ENCODE peak calls at places on chromosomes 4 and X, in nine cellular contexts. Q is PC-3, O is DND-41, B is vagina, G is colonic mucosa, H is fibroblast of lung, C is suprapubic skin, K is GM23248, D is pancreas. E is an unnamed sample.

GRCh38 chr4:55367084-55367722 is 21.2 kb downstream of the SRD5A3 start:
- DNase-seq in Q (no peak), O (no peak), B (no peak), G (no peak), H (no peak), C (no peak), K (no peak), D (no peak), E (no peak)

GRCh38 chrX:133440797-133441163 is 25.5 kb upstream of the GPC4 start:
- DNase-seq in Q (no peak), O (no peak), B (no peak), G (no peak), H (no peak), C (no peak), K (no peak), D (no peak), E (no peak)

GRCh38 chr4:121950680-121951569 is 935 bp downstream of the TRPC3 start:
- DNase-seq in Q (no peak), O (no peak), B (no peak), G (peak; percentile 26), H (peak; percentile 16), C (no peak), K (peak; percentile 50), D (no peak), E (no peak)

GRCh38 chr4:138007572-138007971 is 234.6 kb downstream of the SLC7A11 start:
- DNase-seq in Q (peak; percentile 45), O (no peak), B (no peak), G (no peak), H (no peak), C (no peak), K (peak; percentile 20), D (no peak), E (no peak)

GRCh38 chrX:82649645-82650044 is 858.4 kb upstream of the POU3F4 start:
- DNase-seq in Q (no peak), O (no peak), B (no peak), G (no peak), H (no peak), C (no peak), K (no peak), D (no peak), E (no peak)

GRCh38 chr4:47692691-47693090 is 145.2 kb downstream of the CORIN start:
- DNase-seq in Q (no peak), O (no peak), B (no peak), G (no peak), H (no peak), C (no peak), K (no peak), D (no peak), E (no peak)

GRCh38 chr4:164531336-164531735 is 222.6 kb upstream of the SMIM31 start:
- DNase-seq in Q (peak; percentile 35), O (no peak), B (no peak), G (no peak), H (no peak), C (no peak), K (no peak), D (no peak), E (no peak)

GRCh38 chrX:134603806-134604700 is 54.2 kb downstream of the PLAC1 start:
- DNase-seq in Q (peak; percentile 85), O (no peak), B (no peak), G (no peak), H (peak; percentile 93), C (no peak), K (peak; percentile 85), D (no peak), E (no peak)

GRCh38 chr4:169070071-169070894 is 60.2 kb upstream of the CBR4 start:
- DNase-seq in Q (peak; percentile 97), O (no peak), B (no peak), G (peak; percentile 79), H (no peak), C (no peak), K (peak; percentile 96), D (peak; percentile 54), E (no peak)

GRCh38 chr4:119048446-119048845 is 87.2 kb upstream of the MYOZ2 start:
- DNase-seq in Q (peak; percentile 70), O (no peak), B (no peak), G (no peak), H (no peak), C (no peak), K (no peak), D (no peak), E (no peak)

GRCh38 chr4:111018231-111018630 is 395.4 kb upstream of the PITX2 start:
- DNase-seq in Q (no peak), O (no peak), B (no peak), G (no peak), H (no peak), C (no peak), K (no peak), D (no peak), E (no peak)

GRCh38 chrX:155632424-155633100 is 19.8 kb upstream of the TMLHE start:
- DNase-seq in Q (no peak), O (peak; percentile 35), B (no peak), G (no peak), H (peak; percentile 30), C (no peak), K (peak; percentile 4), D (no peak), E (no peak)

GRCh38 chr4:45317276-45317675 is 590.9 kb upstream of the GNPDA2 start:
- DNase-seq in Q (peak; percentile 29), O (no peak), B (no peak), G (no peak), H (peak; percentile 90), C (no peak), K (peak; percentile 1), D (no peak), E (no peak)

GRCh38 chr4:116529129-116529528 is 556.2 kb downstream of the TRAM1L1 start:
- DNase-seq in Q (no peak), O (no peak), B (no peak), G (no peak), H (no peak), C (no peak), K (no peak), D (no peak), E (no peak)

GRCh38 chr4:116531870-116532269 is 553.5 kb downstream of the TRAM1L1 start:
- DNase-seq in Q (no peak), O (peak; percentile 53), B (no peak), G (no peak), H (no peak), C (no peak), K (no peak), D (no peak), E (no peak)

DNA sequence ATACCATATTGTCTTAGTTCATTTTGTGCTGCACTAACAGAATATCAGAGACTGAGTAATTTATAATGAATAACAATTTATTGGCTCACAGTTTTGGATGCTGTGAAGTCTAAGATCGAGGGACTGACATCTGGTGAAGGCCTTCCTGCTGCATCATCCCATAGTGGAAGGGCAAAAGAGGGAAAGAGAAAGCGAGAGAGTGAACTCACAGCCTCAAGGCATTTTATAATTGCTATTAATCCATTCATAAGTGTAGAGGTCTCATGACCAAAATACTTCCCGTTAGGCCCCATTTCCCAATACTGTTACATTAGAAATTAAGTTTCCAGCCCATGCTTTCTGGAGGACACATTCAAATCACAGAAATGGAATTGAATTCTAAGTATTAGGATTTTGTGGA is 554.4 kb downstream of the TRAM1L1 start:
- DNase-seq in Q (no peak), O (no peak), B (no peak), G (no peak), H (no peak), C (no peak), K (no peak), D (no peak), E (no peak)
- H3K27me3 ChIP-seq in Q (no peaks in the 10 kb centered on the region), O (no peaks in the 10 kb centered on the region), B (no peaks in the 10 kb centered on the region), G (no peaks in the 10 kb centered on the region), H (no peaks in the 10 kb centered on the region), C (no peaks in the 10 kb centered on the region), K (no peaks in the 10 kb centered on the region), D (no peaks in the 10 kb centered on the region), E (no peaks in the 10 kb centered on the region)

GRCh38 chrX:109403927-109404326 is 78.0 kb downstream of the GUCY2F start:
- DNase-seq in Q (no peak), O (no peak), B (no peak), G (no peak), H (no peak), C (no peak), K (no peak), D (no peak), E (no peak)

GRCh38 chrX:109393859-109394258 is 88.0 kb downstream of the GUCY2F start:
- DNase-seq in Q (peak; percentile 19), O (peak; percentile 6), B (no peak), G (no peak), H (no peak), C (no peak), K (no peak), D (no peak), E (no peak)

DNA sequence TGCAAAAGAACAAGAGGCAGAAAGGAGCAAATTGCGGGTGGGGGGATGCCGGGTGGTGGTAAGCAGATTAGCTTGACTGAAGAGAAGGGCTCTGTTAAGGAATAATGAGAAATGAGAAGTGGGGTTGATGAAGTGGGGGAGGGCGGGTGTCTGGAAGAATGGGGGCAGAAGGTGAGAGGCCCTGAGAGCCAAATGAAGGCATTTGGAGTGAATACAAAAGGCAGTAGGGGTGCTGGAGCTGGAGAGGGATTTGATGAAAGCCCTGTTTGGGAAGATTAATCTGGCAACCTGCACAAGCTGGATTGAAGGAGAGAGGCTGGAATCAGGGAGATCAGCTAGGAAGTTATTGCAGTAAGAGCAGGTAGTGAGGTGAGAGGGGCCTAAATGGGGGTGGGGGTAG is 82.1 kb downstream of the GUCY2F start:
- DNase-seq in Q (no peak), O (no peak), B (no peak), G (no peak), H (no peak), C (no peak), K (no peak), D (no peak), E (no peak)
- H3K27me3 ChIP-seq in Q (no peaks in the 10 kb centered on the region), O (no peaks in the 10 kb centered on the region), B (no peaks in the 10 kb centered on the region), G (no peaks in the 10 kb centered on the region), H (no peaks in the 10 kb centered on the region), C (no peaks in the 10 kb centered on the region), K (no peaks in the 10 kb centered on the region), D (no peaks in the 10 kb centered on the region), E (peaks cover 82% of the 10 kb centered on the region)

DNA sequence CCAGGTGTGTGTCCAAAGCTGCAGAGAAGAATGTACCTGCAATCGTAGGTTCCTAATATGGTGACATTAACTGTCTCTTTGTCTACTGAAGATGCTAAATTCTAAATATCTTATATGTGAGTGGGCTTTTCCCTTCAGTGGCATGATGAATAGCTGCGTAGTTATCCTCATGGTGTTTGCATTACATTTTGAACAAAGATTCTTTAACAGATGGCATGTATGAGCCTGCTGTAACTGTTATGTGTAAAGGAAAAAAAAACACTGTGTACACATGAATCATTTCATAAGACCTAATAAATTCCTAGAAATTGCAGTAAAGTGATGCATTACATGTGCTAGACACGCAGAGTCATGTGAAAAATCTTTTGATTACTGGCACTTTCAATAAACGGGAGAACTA is 288.0 kb downstream of the SH2D1A start:
- DNase-seq in Q (peak; percentile 5), O (no peak), B (no peak), G (no peak), H (no peak), C (no peak), K (no peak), D (no peak), E (no peak)
- H3K27me3 ChIP-seq in Q (no peaks in the 10 kb centered on the region), O (no peaks in the 10 kb centered on the region), B (no peaks in the 10 kb centered on the region), G (no peaks in the 10 kb centered on the region), H (no peaks in the 10 kb centered on the region), C (no peaks in the 10 kb centered on the region), K (no peaks in the 10 kb centered on the region), D (no peaks in the 10 kb centered on the region), E (no peaks in the 10 kb centered on the region)

DNA sequence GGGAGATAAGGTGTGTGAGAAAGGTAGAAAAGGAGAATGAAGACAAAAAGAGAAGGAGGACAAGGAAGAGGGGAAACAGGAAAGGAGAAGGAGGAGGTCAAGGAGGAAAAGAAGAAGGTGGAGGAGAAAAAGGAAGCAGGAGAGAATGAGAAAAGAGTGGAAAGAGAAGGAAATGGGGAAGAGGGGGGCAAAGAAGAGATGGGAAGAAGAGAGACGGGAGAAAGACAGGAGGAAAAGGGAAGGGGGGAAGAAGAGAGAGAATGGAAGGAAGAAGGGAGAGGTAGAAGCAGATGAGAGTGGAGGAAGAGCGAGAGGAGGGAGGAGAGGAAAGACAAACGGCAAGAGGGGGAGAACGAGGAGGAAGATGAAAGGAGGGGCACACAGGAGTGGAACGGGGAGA is 4.1 kb downstream of the GATA1 start:
- DNase-seq in Q (no peak), O (no peak), B (no peak), G (no peak), H (no peak), C (no peak), K (no peak), D (no peak), E (no peak)
- H3K27me3 ChIP-seq in Q (no peaks in the 10 kb centered on the region), O (no peaks in the 10 kb centered on the region), B (no peaks in the 10 kb centered on the region), G (peaks cover 4% of the 10 kb centered on the region), H (no peaks in the 10 kb centered on the region), C (no peaks in the 10 kb centered on the region), K (no peaks in the 10 kb centered on the region), D (no peaks in the 10 kb centered on the region), E (peaks cover 7% of the 10 kb centered on the region)

E was measured in dorsolateral prefrontal cortex.